ENCODE peak calls at places on chromosomes 7 and 10, in five cellular contexts. One of them, this sample, is unnamed.

GRCh38 chr10:106941297-106942034 is 223.0 kb downstream of the SORCS1 start:
- DNase-seq in tibial nerve: no peak
- DNase-seq in NCI-H1436 treated with DMSO at 0.1 percent for 48 hours: no peak
- DNase-seq in stimulated activated CD4-positive, alpha-beta T cell treated with anti-CD3 and anti-CD28 coated beads, Interleukin-2, amount 100 ng/mL, for 24 hours: no peak
- DNase-seq in substantia nigra: no peak
- DNase-seq in this sample: no peak

GRCh38 chr10:122458693-122459092 is 2.7 kb upstream of the HTRA1 start:
- DNase-seq in NCI-H1436 treated with DMSO at 0.1 percent for 48 hours: no peak
- DNase-seq in tibial nerve: no peak
- DNase-seq in stimulated activated CD4-positive, alpha-beta T cell treated with anti-CD3 and anti-CD28 coated beads, Interleukin-2, amount 100 ng/mL, for 24 hours: no peak
- DNase-seq in substantia nigra: no peak
- DNase-seq in this sample: peak

GRCh38 chr7:150994141-150994837 is 3.5 kb downstream of the NOS3 start:
- DNase-seq in stimulated activated CD4-positive, alpha-beta T cell treated with anti-CD3 and anti-CD28 coated beads, Interleukin-2, amount 100 ng/mL, for 24 hours: no peak
- DNase-seq in tibial nerve: no peak
- DNase-seq in NCI-H1436 treated with DMSO at 0.1 percent for 48 hours: no peak
- DNase-seq in substantia nigra: no peak
- DNase-seq in this sample: no peak

GRCh38 chr7:30349170-30349569 is 64.8 kb downstream of the ZNRF2 start:
- DNase-seq in NCI-H1436 treated with DMSO at 0.1 percent for 48 hours: no peak
- DNase-seq in substantia nigra: no peak
- DNase-seq in stimulated activated CD4-positive, alpha-beta T cell treated with anti-CD3 and anti-CD28 coated beads, Interleukin-2, amount 100 ng/mL, for 24 hours: no peak
- DNase-seq in tibial nerve: no peak
- DNase-seq in this sample: no peak

GRCh38 chr10:69327463-69328345 is 49.4 kb downstream of the HK1 start:
- DNase-seq in tibial nerve: no peak
- DNase-seq in NCI-H1436 treated with DMSO at 0.1 percent for 48 hours: no peak
- DNase-seq in substantia nigra: no peak
- DNase-seq in stimulated activated CD4-positive, alpha-beta T cell treated with anti-CD3 and anti-CD28 coated beads, Interleukin-2, amount 100 ng/mL, for 24 hours: peak
- DNase-seq in this sample: peak

GRCh38 chr10:117391436-117392205 is 16.4 kb upstream of the PDZD8 start:
- DNase-seq in stimulated activated CD4-positive, alpha-beta T cell treated with anti-CD3 and anti-CD28 coated beads, Interleukin-2, amount 100 ng/mL, for 24 hours: no peak
- DNase-seq in tibial nerve: no peak
- DNase-seq in substantia nigra: no peak
- DNase-seq in NCI-H1436 treated with DMSO at 0.1 percent for 48 hours: no peak
- DNase-seq in this sample: no peak

GRCh38 chr10:76337641-76338040 is 906.2 kb downstream of the LRMDA start:
- DNase-seq in stimulated activated CD4-positive, alpha-beta T cell treated with anti-CD3 and anti-CD28 coated beads, Interleukin-2, amount 100 ng/mL, for 24 hours: no peak
- DNase-seq in tibial nerve: no peak
- DNase-seq in NCI-H1436 treated with DMSO at 0.1 percent for 48 hours: no peak
- DNase-seq in substantia nigra: no peak
- DNase-seq in this sample: no peak

GRCh38 chr7:88589915-88590314 is 169.6 kb upstream of the ZNF804B start:
- DNase-seq in NCI-H1436 treated with DMSO at 0.1 percent for 48 hours: no peak
- DNase-seq in substantia nigra: no peak
- DNase-seq in tibial nerve: no peak
- DNase-seq in stimulated activated CD4-positive, alpha-beta T cell treated with anti-CD3 and anti-CD28 coated beads, Interleukin-2, amount 100 ng/mL, for 24 hours: no peak
- DNase-seq in this sample: no peak

GRCh38 chr10:95327367-95327766 is 36.6 kb upstream of the PDLIM1 start:
- DNase-seq in substantia nigra: no peak
- DNase-seq in tibial nerve: no peak
- DNase-seq in NCI-H1436 treated with DMSO at 0.1 percent for 48 hours: no peak
- DNase-seq in stimulated activated CD4-positive, alpha-beta T cell treated with anti-CD3 and anti-CD28 coated beads, Interleukin-2, amount 100 ng/mL, for 24 hours: no peak
- DNase-seq in this sample: no peak

GRCh38 chr10:115082521-115082920 is 10.6 kb upstream of the ATRNL1 start:
- DNase-seq in stimulated activated CD4-positive, alpha-beta T cell treated with anti-CD3 and anti-CD28 coated beads, Interleukin-2, amount 100 ng/mL, for 24 hours: no peak
- DNase-seq in substantia nigra: no peak
- DNase-seq in tibial nerve: no peak
- DNase-seq in NCI-H1436 treated with DMSO at 0.1 percent for 48 hours: no peak
- DNase-seq in this sample: no peak

GRCh38 chr7:18896343-18896975 is 221.0 kb downstream of the TWIST1 start:
- DNase-seq in NCI-H1436 treated with DMSO at 0.1 percent for 48 hours: no peak
- DNase-seq in substantia nigra: no peak
- DNase-seq in tibial nerve: no peak
- DNase-seq in stimulated activated CD4-positive, alpha-beta T cell treated with anti-CD3 and anti-CD28 coated beads, Interleukin-2, amount 100 ng/mL, for 24 hours: no peak
- DNase-seq in this sample: no peak

GRCh38 chr7:70681847-70682350 is 450.0 kb upstream of the GALNT17 start:
- DNase-seq in tibial nerve: no peak
- DNase-seq in substantia nigra: no peak
- DNase-seq in stimulated activated CD4-positive, alpha-beta T cell treated with anti-CD3 and anti-CD28 coated beads, Interleukin-2, amount 100 ng/mL, for 24 hours: peak
- DNase-seq in NCI-H1436 treated with DMSO at 0.1 percent for 48 hours: no peak
- DNase-seq in this sample: no peak

GRCh38 chr7:117259626-117260025 is 63.2 kb downstream of the WNT2 start:
- DNase-seq in substantia nigra: no peak
- DNase-seq in NCI-H1436 treated with DMSO at 0.1 percent for 48 hours: no peak
- DNase-seq in stimulated activated CD4-positive, alpha-beta T cell treated with anti-CD3 and anti-CD28 coated beads, Interleukin-2, amount 100 ng/mL, for 24 hours: no peak
- DNase-seq in tibial nerve: no peak
- DNase-seq in this sample: no peak

This sample was measured in amygdala.